ENCODE peak calls at places on chromosomes 13 and 19, in nine cellular contexts. One of them, this sample, is unnamed.
A peak's percentile ranks its signal among the peaks of the same experiment; 100 is the strongest.

GRCh38 chr19:42362891-42363440 is 27.1 kb downstream of the CNFN start:
- DNase-seq in NCI-H1417: no peak
- DNase-seq in right cardiac atrium: peak; percentile 27
- DNase-seq in endothelial cell: no peak
- DNase-seq in stimulated activated CD4-positive, alpha-beta T cell treated with anti-CD3 and anti-CD28 coated beads, Interleukin-15, amount 100 ng/mL, for 24 hours: no peak
- DNase-seq in fibroblast of the aortic adventitia: no peak
- DNase-seq in neural crest cell: no peak
- DNase-seq in GM12891: no peak
- DNase-seq in epithelial cell of proximal tubule: no peak
- DNase-seq in this sample: no peak

GRCh38 chr13:31160857-31161582 is 684 bp downstream of the HSPH1 start:
- DNase-seq in right cardiac atrium: peak; percentile 79
- DNase-seq in GM12891: no peak
- DNase-seq in epithelial cell of proximal tubule: no peak
- DNase-seq in fibroblast of the aortic adventitia: peak; percentile 73
- DNase-seq in stimulated activated CD4-positive, alpha-beta T cell treated with anti-CD3 and anti-CD28 coated beads, Interleukin-15, amount 100 ng/mL, for 24 hours: peak; percentile 73
- DNase-seq in endothelial cell: peak; percentile 69
- DNase-seq in neural crest cell: peak; percentile 42
- DNase-seq in NCI-H1417: peak; percentile 15
- DNase-seq in this sample: peak; percentile 84

GRCh38 chr19:19447536-19448237 is 42.2 kb downstream of the GATAD2A start:
- DNase-seq in neural crest cell: no peak
- DNase-seq in stimulated activated CD4-positive, alpha-beta T cell treated with anti-CD3 and anti-CD28 coated beads, Interleukin-15, amount 100 ng/mL, for 24 hours: peak; percentile 42
- DNase-seq in right cardiac atrium: no peak
- DNase-seq in GM12891: no peak
- DNase-seq in endothelial cell: no peak
- DNase-seq in epithelial cell of proximal tubule: no peak
- DNase-seq in NCI-H1417: no peak
- DNase-seq in fibroblast of the aortic adventitia: peak; percentile 28
- DNase-seq in this sample: no peak

GRCh38 chr19:10501971-10502523 is 1.1 kb downstream of the KEAP1 start:
- DNase-seq in right cardiac atrium: peak; percentile 93
- DNase-seq in endothelial cell: peak; percentile 39
- DNase-seq in epithelial cell of proximal tubule: no peak
- DNase-seq in GM12891: peak; percentile 59
- DNase-seq in neural crest cell: peak; percentile 23
- DNase-seq in stimulated activated CD4-positive, alpha-beta T cell treated with anti-CD3 and anti-CD28 coated beads, Interleukin-15, amount 100 ng/mL, for 24 hours: peak; percentile 65
- DNase-seq in NCI-H1417: no peak
- DNase-seq in fibroblast of the aortic adventitia: peak; percentile 47
- DNase-seq in this sample: peak; percentile 67

GRCh38 chr19:12065100-12065538 is 588 bp downstream of the ZNF844 start:
- DNase-seq in GM12891: no peak
- DNase-seq in stimulated activated CD4-positive, alpha-beta T cell treated with anti-CD3 and anti-CD28 coated beads, Interleukin-15, amount 100 ng/mL, for 24 hours: peak; percentile 25
- DNase-seq in right cardiac atrium: peak; percentile 63
- DNase-seq in neural crest cell: peak; percentile 22
- DNase-seq in fibroblast of the aortic adventitia: peak; percentile 45
- DNase-seq in endothelial cell: no peak
- DNase-seq in NCI-H1417: no peak
- DNase-seq in epithelial cell of proximal tubule: no peak
- DNase-seq in this sample: peak; percentile 41

GRCh38 chr19:51081476-51081875 is 1.2 kb downstream of the KLK14 start:
- DNase-seq in epithelial cell of proximal tubule: no peak
- DNase-seq in GM12891: no peak
- DNase-seq in NCI-H1417: no peak
- DNase-seq in endothelial cell: no peak
- DNase-seq in fibroblast of the aortic adventitia: no peak
- DNase-seq in neural crest cell: no peak
- DNase-seq in stimulated activated CD4-positive, alpha-beta T cell treated with anti-CD3 and anti-CD28 coated beads, Interleukin-15, amount 100 ng/mL, for 24 hours: no peak
- DNase-seq in right cardiac atrium: no peak
- DNase-seq in this sample: no peak

GRCh38 chr19:48489608-48490216 is 20.5 kb downstream of the CYTH2 start:
- DNase-seq in endothelial cell: peak; percentile 95
- DNase-seq in GM12891: peak; percentile 90
- DNase-seq in stimulated activated CD4-positive, alpha-beta T cell treated with anti-CD3 and anti-CD28 coated beads, Interleukin-15, amount 100 ng/mL, for 24 hours: peak; percentile 89
- DNase-seq in right cardiac atrium: peak; percentile 90
- DNase-seq in NCI-H1417: peak; percentile 75
- DNase-seq in epithelial cell of proximal tubule: no peak
- DNase-seq in neural crest cell: peak; percentile 85
- DNase-seq in fibroblast of the aortic adventitia: peak; percentile 52
- DNase-seq in this sample: peak; percentile 66

GRCh38 chr13:85798999-85799646 is at the start of gene SLITRK6:
- DNase-seq in stimulated activated CD4-positive, alpha-beta T cell treated with anti-CD3 and anti-CD28 coated beads, Interleukin-15, amount 100 ng/mL, for 24 hours: no peak
- DNase-seq in neural crest cell: no peak
- DNase-seq in epithelial cell of proximal tubule: no peak
- DNase-seq in NCI-H1417: no peak
- DNase-seq in GM12891: no peak
- DNase-seq in fibroblast of the aortic adventitia: peak; percentile 8
- DNase-seq in right cardiac atrium: no peak
- DNase-seq in endothelial cell: peak; percentile 18
- DNase-seq in this sample: peak; percentile 51

GRCh38 chr19:30719991-30720329 is 347.8 kb downstream of the ZNF536 start:
- DNase-seq in epithelial cell of proximal tubule: no peak
- DNase-seq in stimulated activated CD4-positive, alpha-beta T cell treated with anti-CD3 and anti-CD28 coated beads, Interleukin-15, amount 100 ng/mL, for 24 hours: no peak
- DNase-seq in right cardiac atrium: peak; percentile 60
- DNase-seq in NCI-H1417: no peak
- DNase-seq in endothelial cell: no peak
- DNase-seq in neural crest cell: no peak
- DNase-seq in GM12891: no peak
- DNase-seq in fibroblast of the aortic adventitia: no peak
- DNase-seq in this sample: peak; percentile 1

GRCh38 chr13:23608704-23609413 is 38.6 kb downstream of the TNFRSF19 start:
- DNase-seq in NCI-H1417: no peak
- DNase-seq in GM12891: no peak
- DNase-seq in epithelial cell of proximal tubule: no peak
- DNase-seq in stimulated activated CD4-positive, alpha-beta T cell treated with anti-CD3 and anti-CD28 coated beads, Interleukin-15, amount 100 ng/mL, for 24 hours: no peak
- DNase-seq in fibroblast of the aortic adventitia: no peak
- DNase-seq in neural crest cell: no peak
- DNase-seq in right cardiac atrium: peak; percentile 84
- DNase-seq in endothelial cell: peak; percentile 26
- DNase-seq in this sample: peak; percentile 85

GRCh38 chr13:35961461-35962220 is 169.5 kb downstream of the DCLK1 start:
- DNase-seq in right cardiac atrium: no peak
- DNase-seq in GM12891: no peak
- DNase-seq in stimulated activated CD4-positive, alpha-beta T cell treated with anti-CD3 and anti-CD28 coated beads, Interleukin-15, amount 100 ng/mL, for 24 hours: no peak
- DNase-seq in epithelial cell of proximal tubule: no peak
- DNase-seq in neural crest cell: no peak
- DNase-seq in fibroblast of the aortic adventitia: peak; percentile 24
- DNase-seq in NCI-H1417: no peak
- DNase-seq in endothelial cell: no peak
- DNase-seq in this sample: no peak

GRCh38 chr19:42412223-42412622 is 15.0 kb downstream of the LIPE start:
- DNase-seq in fibroblast of the aortic adventitia: no peak
- DNase-seq in epithelial cell of proximal tubule: no peak
- DNase-seq in NCI-H1417: no peak
- DNase-seq in right cardiac atrium: peak; percentile 47
- DNase-seq in endothelial cell: no peak
- DNase-seq in GM12891: no peak
- DNase-seq in neural crest cell: no peak
- DNase-seq in stimulated activated CD4-positive, alpha-beta T cell treated with anti-CD3 and anti-CD28 coated beads, Interleukin-15, amount 100 ng/mL, for 24 hours: no peak
- DNase-seq in this sample: peak; percentile 52

GRCh38 chr19:51417107-51417806 is at the start of gene SIGLEC10:
- DNase-seq in right cardiac atrium: peak; percentile 72
- DNase-seq in NCI-H1417: no peak
- DNase-seq in epithelial cell of proximal tubule: no peak
- DNase-seq in stimulated activated CD4-positive, alpha-beta T cell treated with anti-CD3 and anti-CD28 coated beads, Interleukin-15, amount 100 ng/mL, for 24 hours: peak; percentile 72
- DNase-seq in neural crest cell: no peak
- DNase-seq in GM12891: peak; percentile 80
- DNase-seq in endothelial cell: no peak
- DNase-seq in fibroblast of the aortic adventitia: peak; percentile 19
- DNase-seq in this sample: no peak

GRCh38 chr13:27921421-27921960 is 1.7 kb downstream of the PDX1 start:
- DNase-seq in neural crest cell: no peak
- DNase-seq in fibroblast of the aortic adventitia: no peak
- DNase-seq in endothelial cell: no peak
- DNase-seq in stimulated activated CD4-positive, alpha-beta T cell treated with anti-CD3 and anti-CD28 coated beads, Interleukin-15, amount 100 ng/mL, for 24 hours: peak; percentile 48
- DNase-seq in epithelial cell of proximal tubule: no peak
- DNase-seq in NCI-H1417: no peak
- DNase-seq in GM12891: no peak
- DNase-seq in right cardiac atrium: no peak
- DNase-seq in this sample: no peak

GRCh38 chr13:44108345-44108858 is 228.7 kb downstream of the LACC1 start:
- DNase-seq in GM12891: no peak
- DNase-seq in neural crest cell: no peak
- DNase-seq in fibroblast of the aortic adventitia: no peak
- DNase-seq in NCI-H1417: no peak
- DNase-seq in endothelial cell: no peak
- DNase-seq in epithelial cell of proximal tubule: no peak
- DNase-seq in stimulated activated CD4-positive, alpha-beta T cell treated with anti-CD3 and anti-CD28 coated beads, Interleukin-15, amount 100 ng/mL, for 24 hours: no peak
- DNase-seq in right cardiac atrium: peak; percentile 61
- DNase-seq in this sample: no peak

GRCh38 chr19:49977111-49977510 is 16.1 kb upstream of the SIGLEC11 start:
- DNase-seq in NCI-H1417: no peak
- DNase-seq in neural crest cell: no peak
- DNase-seq in right cardiac atrium: peak; percentile 16
- DNase-seq in GM12891: no peak
- DNase-seq in stimulated activated CD4-positive, alpha-beta T cell treated with anti-CD3 and anti-CD28 coated beads, Interleukin-15, amount 100 ng/mL, for 24 hours: no peak
- DNase-seq in epithelial cell of proximal tubule: no peak
- DNase-seq in endothelial cell: no peak
- DNase-seq in fibroblast of the aortic adventitia: no peak
- DNase-seq in this sample: no peak

GRCh38 chr13:40508112-40508511 is 158.3 kb downstream of the FOXO1 start:
- DNase-seq in neural crest cell: no peak
- DNase-seq in right cardiac atrium: no peak
- DNase-seq in NCI-H1417: no peak
- DNase-seq in GM12891: no peak
- DNase-seq in epithelial cell of proximal tubule: peak; percentile 33
- DNase-seq in endothelial cell: no peak
- DNase-seq in fibroblast of the aortic adventitia: peak; percentile 85
- DNase-seq in stimulated activated CD4-positive, alpha-beta T cell treated with anti-CD3 and anti-CD28 coated beads, Interleukin-15, amount 100 ng/mL, for 24 hours: no peak
- DNase-seq in this sample: peak; percentile 86

GRCh38 chr13:99297330-99297729 is 9.9 kb downstream of the GPR183 start:
- DNase-seq in GM12891: no peak
- DNase-seq in neural crest cell: no peak
- DNase-seq in fibroblast of the aortic adventitia: no peak
- DNase-seq in NCI-H1417: no peak
- DNase-seq in endothelial cell: no peak
- DNase-seq in stimulated activated CD4-positive, alpha-beta T cell treated with anti-CD3 and anti-CD28 coated beads, Interleukin-15, amount 100 ng/mL, for 24 hours: no peak
- DNase-seq in right cardiac atrium: no peak
- DNase-seq in epithelial cell of proximal tubule: no peak
- DNase-seq in this sample: peak; percentile 20

GRCh38 chr13:102091231-102091630 is 310.6 kb downstream of the FGF14 start:
- DNase-seq in NCI-H1417: no peak
- DNase-seq in epithelial cell of proximal tubule: no peak
- DNase-seq in neural crest cell: no peak
- DNase-seq in endothelial cell: peak; percentile 10
- DNase-seq in fibroblast of the aortic adventitia: no peak
- DNase-seq in GM12891: no peak
- DNase-seq in right cardiac atrium: no peak
- DNase-seq in stimulated activated CD4-positive, alpha-beta T cell treated with anti-CD3 and anti-CD28 coated beads, Interleukin-15, amount 100 ng/mL, for 24 hours: no peak
- DNase-seq in this sample: peak; percentile 0

This sample was measured in EH.